ENCODE peak calls at places on chromosomes 12 and 14, in seven cellular contexts. One of them, this sample, is unnamed.

GRCh38 chr12:20140751-20141150 is 227.6 kb upstream of the PDE3A start:
- DNase-seq in BJ: no peak
- DNase-seq in B cell: no peak
- DNase-seq in dorsolateral prefrontal cortex: no peak
- DNase-seq in neural progenitor cell: no peak
- DNase-seq in type B pancreatic cell: no peak
- DNase-seq in DND-41: no peak
- DNase-seq in this sample: no peak

GRCh38 chr12:89870413-89871184 is 162.0 kb upstream of the ATP2B1 start:
- DNase-seq in B cell: no peak
- DNase-seq in dorsolateral prefrontal cortex: no peak
- DNase-seq in BJ: no peak
- DNase-seq in DND-41: no peak
- DNase-seq in neural progenitor cell: no peak
- DNase-seq in type B pancreatic cell: no peak
- DNase-seq in this sample: no peak

GRCh38 chr14:34733245-34733644 is 18.9 kb upstream of the CFL2 start:
- DNase-seq in BJ: no peak
- DNase-seq in B cell: no peak
- DNase-seq in type B pancreatic cell: no peak
- DNase-seq in dorsolateral prefrontal cortex: no peak
- DNase-seq in neural progenitor cell: no peak
- DNase-seq in DND-41: no peak
- DNase-seq in this sample: no peak

GRCh38 chr12:130124106-130124505 is 38.2 kb upstream of the FZD10 start:
- DNase-seq in type B pancreatic cell: no peak
- DNase-seq in DND-41: no peak
- DNase-seq in BJ: no peak
- DNase-seq in B cell: no peak
- DNase-seq in dorsolateral prefrontal cortex: no peak
- DNase-seq in neural progenitor cell: no peak
- DNase-seq in this sample: no peak

GRCh38 chr14:106549064-106549463 is 1022.7 kb downstream of the TMEM121 start:
- DNase-seq in DND-41: no peak
- DNase-seq in type B pancreatic cell: no peak
- DNase-seq in BJ: no peak
- DNase-seq in neural progenitor cell: no peak
- DNase-seq in B cell: no peak
- DNase-seq in dorsolateral prefrontal cortex: no peak
- DNase-seq in this sample: no peak

GRCh38 chr12:70608184-70608583 is 29.0 kb downstream of the PTPRB start:
- DNase-seq in type B pancreatic cell: no peak
- DNase-seq in BJ: no peak
- DNase-seq in dorsolateral prefrontal cortex: no peak
- DNase-seq in B cell: no peak
- DNase-seq in DND-41: no peak
- DNase-seq in neural progenitor cell: no peak
- DNase-seq in this sample: no peak

GRCh38 chr12:10392394-10392930 is 2.6 kb upstream of the KLRK1 start:
- DNase-seq in dorsolateral prefrontal cortex: no peak
- DNase-seq in B cell: no peak
- DNase-seq in DND-41: no peak
- DNase-seq in neural progenitor cell: no peak
- DNase-seq in BJ: peak
- DNase-seq in type B pancreatic cell: no peak
- DNase-seq in this sample: no peak

GRCh38 chr12:13099910-13100609 is 3.4 kb downstream of the GSG1 start:
- DNase-seq in neural progenitor cell: no peak
- DNase-seq in BJ: no peak
- DNase-seq in DND-41: no peak
- DNase-seq in type B pancreatic cell: no peak
- DNase-seq in B cell: no peak
- DNase-seq in dorsolateral prefrontal cortex: no peak
- DNase-seq in this sample: no peak

GRCh38 chr12:53659011-53659551 is 16.8 kb downstream of the ATP5MC2 start:
- DNase-seq in neural progenitor cell: peak
- DNase-seq in dorsolateral prefrontal cortex: peak
- DNase-seq in B cell: no peak
- DNase-seq in type B pancreatic cell: no peak
- DNase-seq in DND-41: no peak
- DNase-seq in BJ: no peak
- DNase-seq in this sample: no peak

GRCh38 chr14:33515441-33515840 is 435.4 kb downstream of the EGLN3 start:
- DNase-seq in dorsolateral prefrontal cortex: no peak
- DNase-seq in B cell: no peak
- DNase-seq in DND-41: no peak
- DNase-seq in neural progenitor cell: no peak
- DNase-seq in BJ: no peak
- DNase-seq in type B pancreatic cell: no peak
- DNase-seq in this sample: no peak

GRCh38 chr14:72636094-72636493 is 257.8 kb downstream of the DPF3 start:
- DNase-seq in DND-41: no peak
- DNase-seq in type B pancreatic cell: no peak
- DNase-seq in neural progenitor cell: no peak
- DNase-seq in B cell: no peak
- DNase-seq in BJ: no peak
- DNase-seq in dorsolateral prefrontal cortex: no peak
- DNase-seq in this sample: no peak

GRCh38 chr12:64779349-64779974 is 20.3 kb upstream of the GNS start:
- DNase-seq in BJ: no peak
- DNase-seq in DND-41: no peak
- DNase-seq in dorsolateral prefrontal cortex: no peak
- DNase-seq in neural progenitor cell: peak
- DNase-seq in B cell: no peak
- DNase-seq in type B pancreatic cell: no peak
- DNase-seq in this sample: no peak

GRCh38 chr12:93972411-93973208 is 175.8 kb upstream of the PLXNC1 start:
- DNase-seq in neural progenitor cell: peak
- DNase-seq in type B pancreatic cell: no peak
- DNase-seq in DND-41: no peak
- DNase-seq in dorsolateral prefrontal cortex: no peak
- DNase-seq in B cell: no peak
- DNase-seq in BJ: no peak
- DNase-seq in this sample: no peak

GRCh38 chr12:101719566-101719965 is 19.7 kb downstream of the SYCP3 start:
- DNase-seq in DND-41: no peak
- DNase-seq in BJ: no peak
- DNase-seq in neural progenitor cell: no peak
- DNase-seq in B cell: no peak
- DNase-seq in type B pancreatic cell: no peak
- DNase-seq in dorsolateral prefrontal cortex: no peak
- DNase-seq in this sample: no peak

GRCh38 chr12:97368462-97369150 is 94.0 kb upstream of the RMST start:
- DNase-seq in type B pancreatic cell: no peak
- DNase-seq in DND-41: no peak
- DNase-seq in B cell: no peak
- DNase-seq in neural progenitor cell: no peak
- DNase-seq in BJ: no peak
- DNase-seq in dorsolateral prefrontal cortex: no peak
- DNase-seq in this sample: no peak

DNA sequence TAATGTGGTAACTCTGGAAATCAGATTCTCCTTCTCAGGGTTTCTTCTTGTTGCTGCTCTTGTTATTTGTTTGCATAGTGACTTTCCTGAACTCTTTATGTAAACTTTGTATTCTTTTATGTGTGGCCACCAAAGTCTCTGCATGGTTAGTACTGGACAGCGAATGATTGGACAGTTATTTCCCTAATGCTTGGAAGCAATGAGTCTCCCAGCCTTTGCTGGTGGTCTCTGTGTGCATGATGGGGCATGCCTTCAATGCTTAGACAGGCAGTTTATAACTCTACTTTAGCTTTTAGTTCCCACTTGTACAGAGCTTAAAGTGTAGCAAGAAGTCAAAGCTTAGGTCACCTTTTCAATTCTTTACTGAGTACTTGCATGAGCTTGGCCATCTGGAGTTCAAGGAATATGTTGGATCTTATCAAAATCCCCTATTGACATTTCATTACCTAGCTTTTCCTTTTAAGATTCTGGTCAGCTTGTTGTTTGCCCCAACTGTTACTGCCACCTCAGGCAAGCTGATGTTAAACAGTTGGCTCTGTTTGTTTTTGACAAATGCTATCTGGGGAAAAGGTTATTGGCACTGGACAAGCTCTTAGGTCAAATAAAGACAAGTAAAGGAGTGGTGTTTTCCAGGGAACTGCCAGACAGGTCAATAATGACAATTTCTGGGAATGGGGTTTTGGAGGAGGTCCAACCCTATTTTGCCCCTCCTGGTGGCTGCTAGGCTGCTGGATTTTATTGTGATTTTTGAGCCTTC is 12.3 kb downstream of the CCDC91 start:
- DNase-seq in type B pancreatic cell: no peak
- DNase-seq in DND-41: no peak
- DNase-seq in neural progenitor cell: no peak
- DNase-seq in BJ: no peak
- DNase-seq in B cell: no peak
- DNase-seq in dorsolateral prefrontal cortex: no peak
- DNase-seq in this sample: no peak
- TF ChIP-seq CTCF in type B pancreatic cell: no peak
- TF ChIP-seq CTCF in DND-41: no peak
- TF ChIP-seq CTCF in neural progenitor cell: no peak
- TF ChIP-seq CTCF in BJ: no peak
- TF ChIP-seq CTCF in B cell: no peak
- TF ChIP-seq CTCF in dorsolateral prefrontal cortex: no peak
- TF ChIP-seq CTCF in this sample: no peak

GRCh38 chr14:22494486-22495135 is 94.4 kb downstream of the DAD1 start:
- DNase-seq in B cell: no peak
- DNase-seq in BJ: no peak
- DNase-seq in neural progenitor cell: no peak
- DNase-seq in DND-41: no peak
- DNase-seq in type B pancreatic cell: no peak
- DNase-seq in dorsolateral prefrontal cortex: no peak
- DNase-seq in this sample: no peak
- TF ChIP-seq CTCF in B cell: no peak
- TF ChIP-seq CTCF in BJ: no peak
- TF ChIP-seq CTCF in neural progenitor cell: no peak
- TF ChIP-seq CTCF in DND-41: no peak
- TF ChIP-seq CTCF in type B pancreatic cell: no peak
- TF ChIP-seq CTCF in dorsolateral prefrontal cortex: no peak
- TF ChIP-seq CTCF in this sample: no peak

DNA sequence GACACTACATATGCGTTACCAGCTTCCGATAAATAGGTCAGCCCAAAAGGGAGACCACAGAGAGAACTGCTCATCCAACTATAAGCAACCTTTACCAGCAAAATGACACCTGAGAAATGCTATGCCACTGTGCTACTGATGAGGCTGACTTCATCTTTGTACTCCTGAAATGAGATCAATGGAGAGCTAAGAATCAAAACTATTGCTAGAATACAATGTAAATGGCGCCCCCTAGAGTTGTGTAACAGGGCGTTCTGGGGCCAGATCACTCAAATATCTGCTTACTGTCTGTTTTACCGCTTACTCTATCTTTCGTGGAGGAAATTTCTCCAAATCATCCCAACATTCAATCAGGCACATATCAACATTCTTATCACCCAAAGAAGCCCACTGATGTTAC is 4.6 kb downstream of the ZNF384 start:
- DNase-seq in BJ: no peak
- DNase-seq in B cell: no peak
- DNase-seq in dorsolateral prefrontal cortex: no peak
- DNase-seq in neural progenitor cell: peak
- DNase-seq in DND-41: peak
- DNase-seq in type B pancreatic cell: no peak
- DNase-seq in this sample: no peak
- TF ChIP-seq CTCF in BJ: peak
- TF ChIP-seq CTCF in B cell: peak
- TF ChIP-seq CTCF in dorsolateral prefrontal cortex: peak
- TF ChIP-seq CTCF in neural progenitor cell: peak
- TF ChIP-seq CTCF in DND-41: peak
- TF ChIP-seq CTCF in type B pancreatic cell: peak
- TF ChIP-seq CTCF in this sample: peak

DNA sequence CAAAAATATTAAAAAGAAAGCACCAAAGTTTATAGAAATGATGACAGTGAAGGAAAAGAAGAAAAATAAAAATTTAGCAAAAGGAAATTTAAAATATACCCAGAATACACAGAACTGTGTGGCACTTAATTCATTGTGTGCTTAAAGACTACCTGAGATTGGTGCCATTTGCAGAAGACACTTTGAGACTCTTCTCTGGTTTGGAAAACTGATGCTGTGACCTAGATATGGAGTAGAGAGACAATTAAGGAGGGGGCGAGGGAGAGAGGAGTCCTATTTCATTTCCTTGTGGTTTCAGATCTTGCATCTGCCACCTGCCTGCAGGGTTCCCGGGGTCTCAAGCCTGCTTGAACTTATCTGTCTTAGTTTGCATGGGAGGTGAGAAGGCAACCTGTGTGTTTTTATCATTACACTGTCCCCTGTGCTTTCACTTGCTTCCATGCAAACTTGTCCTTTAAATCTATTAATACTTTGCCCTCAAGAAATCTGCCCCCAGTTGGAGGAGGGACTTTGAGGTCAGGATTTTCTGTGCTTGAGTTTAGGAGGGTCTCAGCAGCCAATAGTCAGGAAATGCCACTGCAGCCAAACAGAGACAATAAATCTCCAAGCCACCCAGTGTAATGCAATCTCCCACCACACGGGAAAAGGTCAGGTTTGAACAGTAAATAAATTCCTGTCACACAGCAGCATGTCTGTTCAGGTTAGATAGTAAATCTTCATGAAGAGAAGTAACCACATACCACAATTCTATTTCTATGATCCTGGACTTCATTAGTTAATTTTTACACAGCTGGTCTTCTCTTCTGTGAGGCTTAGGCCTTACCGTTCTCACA is 119.4 kb downstream of the CAND1 start:
- DNase-seq in DND-41: peak
- DNase-seq in B cell: no peak
- DNase-seq in dorsolateral prefrontal cortex: no peak
- DNase-seq in BJ: no peak
- DNase-seq in neural progenitor cell: peak
- DNase-seq in type B pancreatic cell: no peak
- DNase-seq in this sample: no peak
- TF ChIP-seq CTCF in DND-41: peak
- TF ChIP-seq CTCF in B cell: no peak
- TF ChIP-seq CTCF in dorsolateral prefrontal cortex: peak
- TF ChIP-seq CTCF in BJ: peak
- TF ChIP-seq CTCF in neural progenitor cell: peak
- TF ChIP-seq CTCF in type B pancreatic cell: peak
- TF ChIP-seq CTCF in this sample: no peak

GRCh38 chr12:95017482-95017881 is 14.0 kb upstream of the NDUFA12 start:
- DNase-seq in dorsolateral prefrontal cortex: no peak
- DNase-seq in DND-41: no peak
- DNase-seq in neural progenitor cell: no peak
- DNase-seq in B cell: no peak
- DNase-seq in BJ: no peak
- DNase-seq in type B pancreatic cell: no peak
- DNase-seq in this sample: no peak

GRCh38 chr12:95022477-95022876 is 19.0 kb upstream of the NDUFA12 start:
- DNase-seq in neural progenitor cell: no peak
- DNase-seq in type B pancreatic cell: no peak
- DNase-seq in dorsolateral prefrontal cortex: no peak
- DNase-seq in B cell: no peak
- DNase-seq in BJ: no peak
- DNase-seq in DND-41: no peak
- DNase-seq in this sample: no peak
- TF ChIP-seq CTCF in neural progenitor cell: no peak
- TF ChIP-seq CTCF in type B pancreatic cell: no peak
- TF ChIP-seq CTCF in dorsolateral prefrontal cortex: no peak
- TF ChIP-seq CTCF in B cell: no peak
- TF ChIP-seq CTCF in BJ: no peak
- TF ChIP-seq CTCF in DND-41: no peak
- TF ChIP-seq CTCF in this sample: no peak

This sample was measured in D721Med.